ENCODE peak calls at places on chromosomes 6 and 20, in nine cellular contexts. Y, N, S, V, O, A, H, K and U are unnamed samples. For H3K4me1, the result is how much of the 10 kb centered on the place peaks cover.

GRCh38 chr20:22353586-22353985 is 230.8 kb downstream of the FOXA2 start:
- DNase-seq in Y (no peak), N (peak), S (no peak), V (no peak), O (no peak), A (no peak), H (no peak), K (no peak), U (no peak)

GRCh38 chr20:20843982-20844381 is 131.5 kb upstream of the RALGAPA2 start:
- DNase-seq in Y (no peak), N (no peak), S (no peak), V (no peak), O (no peak), A (no peak), H (no peak), K (no peak), U (no peak)

GRCh38 chr6:151690768-151691562 is 116.5 kb upstream of the ESR1 start:
- DNase-seq in Y (no peak), N (no peak), S (no peak), V (no peak), O (no peak), A (peak), H (no peak), K (peak), U (no peak)

GRCh38 chr20:15603501-15603900 is 969.7 kb downstream of the KIF16B start:
- DNase-seq in Y (no peak), N (no peak), S (no peak), V (no peak), O (no peak), A (no peak), H (no peak), K (no peak), U (no peak)

GRCh38 chr6:155183095-155183494 is 80.7 kb upstream of the CLDN20 start:
- DNase-seq in Y (no peak), N (no peak), S (no peak), V (no peak), O (no peak), A (no peak), H (no peak), K (no peak), U (no peak)

GRCh38 chr20:40333591-40333990 is 355.4 kb downstream of the MAFB start:
- DNase-seq in Y (no peak), N (no peak), S (no peak), V (no peak), O (no peak), A (no peak), H (no peak), K (no peak), U (no peak)

GRCh38 chr6:167077241-167077932 is 45.5 kb upstream of the CCR6 start:
- DNase-seq in Y (no peak), N (no peak), S (no peak), V (no peak), O (no peak), A (no peak), H (no peak), K (no peak), U (no peak)

GRCh38 chr20:5072756-5073153 is 47.0 kb downstream of the PCNA start:
- DNase-seq in Y (no peak), N (no peak), S (no peak), V (no peak), O (no peak), A (no peak), H (no peak), K (no peak), U (no peak)

GRCh38 chr6:13327691-13328075 is 654 bp downstream of the TBC1D7 start:
- DNase-seq in Y (no peak), N (no peak), S (no peak), V (no peak), O (no peak), A (no peak), H (no peak), K (no peak), U (no peak)

GRCh38 chr20:57390604-57391438 is at the start of gene RBM38:
- DNase-seq in Y (peak), N (peak), S (no peak), V (no peak), O (peak), A (no peak), H (no peak), K (peak), U (peak)

GRCh38 chr20:58994390-58995159 is 12.5 kb downstream of the CTSZ start:
- DNase-seq in Y (no peak), N (no peak), S (no peak), V (no peak), O (no peak), A (no peak), H (no peak), K (no peak), U (peak)

GRCh38 chr6:169868458-169868857 is 117.0 kb downstream of the ERMARD start:
- DNase-seq in Y (peak), N (no peak), S (peak), V (no peak), O (no peak), A (no peak), H (no peak), K (no peak), U (peak)

GRCh38 chr6:42326248-42326647 is 108.6 kb upstream of the MRPS10 start:
- DNase-seq in Y (no peak), N (no peak), S (no peak), V (no peak), O (no peak), A (no peak), H (no peak), K (no peak), U (no peak)

GRCh38 chr6:97025088-97025487 is 100.6 kb downstream of the KLHL32 start:
- DNase-seq in Y (no peak), N (no peak), S (no peak), V (no peak), O (no peak), A (no peak), H (no peak), K (no peak), U (no peak)

GRCh38 chr6:132598473-132598872 is 8.9 kb upstream of the TAAR5 start:
- DNase-seq in Y (no peak), N (peak), S (no peak), V (no peak), O (peak), A (no peak), H (no peak), K (no peak), U (no peak)

GRCh38 chr20:25508083-25508770 is 77.1 kb downstream of the NINL start:
- DNase-seq in Y (peak), N (peak), S (no peak), V (no peak), O (no peak), A (no peak), H (no peak), K (peak), U (no peak)

GRCh38 chr6:3811191-3811590 is 38.0 kb upstream of the FAM50B start:
- DNase-seq in Y (no peak), N (no peak), S (no peak), V (no peak), O (no peak), A (no peak), H (no peak), K (no peak), U (no peak)

GRCh38 chr6:113122060-113122459 is 735.1 kb upstream of the MARCKS start:
- DNase-seq in Y (no peak), N (peak), S (no peak), V (no peak), O (peak), A (no peak), H (no peak), K (peak), U (no peak)

GRCh38 chr20:20229595-20229994 is 138.3 kb upstream of the INSM1 start:
- DNase-seq in Y (no peak), N (no peak), S (no peak), V (no peak), O (no peak), A (no peak), H (no peak), K (no peak), U (no peak)

GRCh38 chr6:1701668-1702353 is 92.1 kb downstream of the FOXC1 start:
- DNase-seq in Y (no peak), N (no peak), S (no peak), V (no peak), O (no peak), A (no peak), H (no peak), K (no peak), U (peak)

GRCh38 chr6:13496508-13497180 is 9.2 kb upstream of the GFOD1 start:
- DNase-seq in Y (no peak), N (no peak), S (no peak), V (no peak), O (no peak), A (no peak), H (no peak), K (no peak), U (no peak)

GRCh38 chr6:56913276-56914138 is 41.4 kb upstream of the BEND6 start:
- DNase-seq in Y (no peak), N (no peak), S (no peak), V (no peak), O (no peak), A (no peak), H (no peak), K (no peak), U (no peak)

GRCh38 chr6:35148167-35148741 is 7.1 kb upstream of the TCP11 start:
- DNase-seq in Y (no peak), N (no peak), S (no peak), V (no peak), O (no peak), A (peak), H (no peak), K (no peak), U (no peak)

GRCh38 chr20:14337400-14338171 is at the start of gene FLRT3:
- DNase-seq in Y (peak), N (peak), S (peak), V (no peak), O (peak), A (peak), H (peak), K (peak), U (peak)

GRCh38 chr6:90197854-90198496 is 98.7 kb downstream of the BACH2 start:
- DNase-seq in Y (no peak), N (peak), S (peak), V (no peak), O (no peak), A (no peak), H (no peak), K (no peak), U (no peak)

GRCh38 chr6:36124881-36125280 is 5.4 kb upstream of the MAPK13 start:
- DNase-seq in Y (no peak), N (no peak), S (no peak), V (no peak), O (no peak), A (no peak), H (no peak), K (no peak), U (no peak)

GRCh38 chr6:73176057-73176456 is 49.2 kb downstream of the KHDC1L start:
- DNase-seq in Y (no peak), N (no peak), S (no peak), V (no peak), O (no peak), A (no peak), H (no peak), K (no peak), U (no peak)

GRCh38 chr6:44278774-44279697 is 8.8 kb downstream of the TMEM151B start:
- DNase-seq in Y (no peak), N (no peak), S (no peak), V (no peak), O (no peak), A (no peak), H (no peak), K (no peak), U (no peak)

GRCh38 chr20:59816146-59816743 is 117.2 kb downstream of the SYCP2 start:
- DNase-seq in Y (no peak), N (no peak), S (no peak), V (no peak), O (no peak), A (no peak), H (no peak), K (no peak), U (no peak)

GRCh38 chr6:87257975-87258374 is 64.4 kb upstream of the SMIM8 start:
- DNase-seq in Y (no peak), N (no peak), S (no peak), V (no peak), O (no peak), A (no peak), H (no peak), K (no peak), U (no peak)

GRCh38 chr6:20159098-20159497 is 53.2 kb downstream of the MBOAT1 start:
- DNase-seq in Y (no peak), N (no peak), S (no peak), V (no peak), O (no peak), A (no peak), H (no peak), K (no peak), U (no peak)

GRCh38 chr20:13770141-13770540 is 14.6 kb downstream of the ESF1 start:
- DNase-seq in Y (no peak), N (no peak), S (no peak), V (no peak), O (no peak), A (no peak), H (no peak), K (no peak), U (no peak)

GRCh38 chr6:100116409-100117194 is 122.6 kb upstream of the MCHR2 start:
- DNase-seq in Y (no peak), N (peak), S (no peak), V (no peak), O (peak), A (no peak), H (peak), K (peak), U (no peak)

GRCh38 chr6:69732640-69733039 is 64.2 kb downstream of the LMBRD1 start:
- DNase-seq in Y (no peak), N (no peak), S (no peak), V (no peak), O (no peak), A (peak), H (no peak), K (no peak), U (no peak)

GRCh38 chr6:52538921-52539354 is 37.9 kb downstream of the TRAM2 start:
- DNase-seq in Y (no peak), N (no peak), S (no peak), V (no peak), O (no peak), A (no peak), H (no peak), K (no peak), U (no peak)

DNA sequence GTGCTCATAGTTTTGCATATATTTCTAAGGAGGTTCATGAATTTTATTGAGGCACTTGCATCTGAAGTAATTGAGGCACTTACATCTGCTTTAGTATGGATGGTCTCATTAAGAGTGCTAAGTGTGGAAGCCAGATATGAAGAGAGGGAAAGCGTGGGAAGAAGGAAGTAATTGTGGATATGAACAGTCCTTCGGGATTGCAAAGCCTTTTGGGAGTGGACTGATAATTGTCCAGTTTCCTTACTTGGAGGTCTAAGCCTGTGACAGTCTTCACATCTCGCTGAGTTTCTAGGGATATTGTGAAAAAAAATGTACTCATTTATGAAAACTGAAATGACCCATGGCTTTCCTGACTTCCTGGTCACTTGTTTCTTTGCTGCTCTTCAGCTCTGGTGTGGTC is 137.2 kb downstream of the ZFAND3 start:
- DNase-seq in Y (no peak), N (no peak), S (no peak), V (no peak), O (no peak), A (no peak), H (no peak), K (no peak), U (no peak)
- H3K4me1 ChIP-seq in Y (under half), N (under half), S (half or more), V (under half), O (under half), A (under half), H (under half), K (under half), U (half or more)

GRCh38 chr6:2806664-2807063 is 35.0 kb downstream of the SERPINB1 start:
- DNase-seq in Y (no peak), N (no peak), S (no peak), V (no peak), O (no peak), A (no peak), H (no peak), K (no peak), U (no peak)
- H3K27ac ChIP-seq in Y (no peak), N (no peak), S (no peak), V (peak), O (no peak), A (no peak), H (no peak), K (no peak), U (no peak)

GRCh38 chr6:26126394-26127221 is 39.4 kb downstream of the HFE start:
- DNase-seq in Y (no peak), N (no peak), S (no peak), V (no peak), O (no peak), A (no peak), H (no peak), K (no peak), U (no peak)

GRCh38 chr6:26129656-26130055 is 42.4 kb downstream of the HFE start:
- DNase-seq in Y (no peak), N (no peak), S (no peak), V (no peak), O (no peak), A (no peak), H (no peak), K (no peak), U (no peak)

GRCh38 chr6:26125015-26125690 is 37.9 kb downstream of the HFE start:
- DNase-seq in Y (peak), N (peak), S (no peak), V (no peak), O (no peak), A (no peak), H (no peak), K (peak), U (no peak)

GRCh38 chr6:26130581-26131247 is 43.5 kb downstream of the HFE start:
- DNase-seq in Y (no peak), N (no peak), S (no peak), V (no peak), O (no peak), A (no peak), H (no peak), K (no peak), U (no peak)

DNA sequence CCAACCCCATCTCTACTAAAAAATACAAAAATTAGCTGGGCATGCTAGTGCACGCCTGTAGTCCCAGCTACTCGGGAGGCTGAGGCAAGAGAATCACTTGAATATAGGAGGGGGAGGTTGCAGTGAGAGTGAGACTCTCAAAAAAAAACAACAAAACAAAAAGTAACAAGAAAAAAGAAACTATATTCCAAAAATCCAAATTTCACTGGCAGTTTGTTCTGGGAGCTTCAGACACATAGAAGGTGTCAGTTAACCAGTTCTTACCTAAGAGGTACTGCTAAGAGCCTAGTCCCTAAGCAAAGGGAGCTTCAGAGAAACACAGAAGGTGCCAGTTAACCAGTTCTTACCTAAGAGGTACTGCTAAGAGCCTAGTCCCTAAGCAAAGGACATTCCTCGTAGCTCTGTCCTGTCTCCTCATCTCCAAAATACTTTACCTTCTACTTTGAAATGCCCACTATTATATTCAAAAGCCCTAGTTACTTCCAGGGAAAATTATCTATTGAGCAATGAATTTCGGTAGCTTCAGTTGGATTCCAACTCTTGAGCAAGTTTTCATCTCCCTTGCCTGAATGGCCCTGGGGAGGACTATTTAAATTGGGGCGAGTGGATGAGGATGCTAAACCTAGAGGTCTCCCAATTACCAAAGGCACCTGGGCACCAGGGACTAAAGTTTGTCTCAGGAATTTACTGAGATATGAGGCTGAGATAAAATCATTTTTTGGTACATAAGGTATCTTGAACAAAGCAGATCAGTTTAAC is 41.0 kb downstream of the HFE start:
- DNase-seq in Y (no peak), N (no peak), S (no peak), V (no peak), O (no peak), A (no peak), H (no peak), K (no peak), U (no peak)
- TF ChIP-seq POLR2A in Y (no peak), N (no peak), S (no peak), V (no peak), O (no peak), A (no peak), H (peak), K (no peak), U (no peak)

GRCh38 chr20:44601801-44602204 is 19.4 kb downstream of the PKIG start:
- DNase-seq in Y (no peak), N (no peak), S (peak), V (no peak), O (no peak), A (no peak), H (peak), K (peak), U (peak)
- H3K4me1 ChIP-seq in Y (half or more), N (under half), S (half or more), V (half or more), O (under half), A (under half), H (under half), K (under half), U (half or more)

DNA sequence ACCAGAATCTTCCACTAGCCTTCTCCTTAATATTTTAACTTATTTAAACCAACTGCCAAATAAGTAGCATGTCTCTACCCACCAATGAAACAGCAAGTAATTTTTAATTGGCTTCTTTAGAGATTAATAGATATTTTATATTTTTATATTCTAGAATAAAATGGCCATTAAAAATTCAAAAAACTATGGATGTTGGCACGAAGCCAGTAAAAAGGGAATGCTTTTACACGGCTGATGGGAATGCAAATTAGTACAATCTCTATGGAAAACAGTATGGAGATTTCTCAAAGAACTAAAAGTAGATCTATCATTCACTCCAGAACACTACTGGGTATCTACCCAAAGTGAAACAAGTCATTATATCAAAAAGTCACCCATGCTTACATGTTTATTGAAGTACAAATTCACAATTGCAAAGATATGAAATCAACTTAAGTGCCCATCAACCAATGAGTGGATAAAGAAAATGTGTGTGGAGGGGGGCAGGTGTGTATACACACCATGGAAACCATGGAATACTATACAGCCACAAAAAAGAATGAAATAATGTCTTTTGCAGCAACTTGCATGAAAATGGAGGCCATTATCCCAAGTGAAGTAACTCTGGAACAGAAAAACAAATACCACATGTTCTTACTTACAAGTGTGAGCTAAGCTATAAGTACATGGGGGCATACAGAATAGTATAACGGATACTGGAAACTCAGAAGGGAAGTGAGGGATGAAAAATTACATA is 15.1 kb downstream of the SHPRH start:
- DNase-seq in Y (no peak), N (no peak), S (no peak), V (no peak), O (no peak), A (no peak), H (no peak), K (no peak), U (no peak)
- H3K27ac ChIP-seq in Y (no peak), N (no peak), S (no peak), V (no peak), O (no peak), A (no peak), H (no peak), K (no peak), U (no peak)

DNA sequence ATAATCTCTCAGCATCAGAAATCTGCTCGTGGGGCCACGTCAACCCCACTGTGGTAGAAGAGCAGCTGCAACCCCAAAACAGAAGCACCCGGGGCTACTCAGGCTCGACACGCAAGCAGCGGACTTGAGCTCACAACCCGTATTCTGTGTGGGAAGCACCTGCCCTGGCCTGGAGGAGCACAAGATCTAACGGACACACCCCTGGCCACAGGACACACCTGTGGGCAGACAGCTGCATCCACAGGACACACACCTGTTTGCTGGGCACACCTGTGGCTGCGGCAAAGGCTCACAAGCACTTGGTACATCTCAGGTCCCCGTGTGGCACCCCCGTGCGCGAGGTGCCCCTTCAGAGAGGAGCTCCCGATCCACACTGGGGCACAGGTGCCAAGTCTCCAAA is 36.5 kb downstream of the ZBTB46 start:
- DNase-seq in Y (no peak), N (no peak), S (no peak), V (no peak), O (no peak), A (no peak), H (no peak), K (no peak), U (no peak)
- TF ChIP-seq POLR2A in Y (no peak), N (no peak), S (no peak), V (no peak), O (no peak), A (no peak), H (no peak), K (no peak), U (no peak)

GRCh38 chr6:5149160-5149559 is 64.0 kb downstream of the PPP1R3G start:
- DNase-seq in Y (no peak), N (no peak), S (no peak), V (no peak), O (no peak), A (no peak), H (no peak), K (no peak), U (no peak)
- H3K4me1 ChIP-seq in Y (under half), N (under half), S (under half), V (under half), O (under half), A (under half), H (under half), K (under half), U (under half)